ENCODE peak calls at places on chromosome 14, in eight cellular contexts. Z is uterus, Y is thyroid gland, F is heart left ventricle, W is sigmoid colon, I is A549, D is IMR-90, H is stomach. C is an unnamed sample.

GRCh38 chr14:73764881-73765280 is 50.7 kb upstream of the PNMA1 start:
- DNase-seq in Z (no peak), Y (peak; percentile 92), F (peak; percentile 86), W (peak; percentile 86), I (no peak), D (no peak), H (peak; percentile 83), C (no peak)

GRCh38 chr14:101497910-101498860 is 63.1 kb upstream of the DIO3 start:
- DNase-seq in Z (peak; percentile 18), Y (no peak), F (no peak), W (peak; percentile 56), I (no peak), D (no peak), H (peak; percentile 16), C (no peak)

GRCh38 chr14:87283547-87283946 is 709.4 kb downstream of the GALC start:
- DNase-seq in Z (no peak), Y (no peak), F (no peak), W (no peak), I (no peak), D (no peak), H (no peak), C (no peak)

GRCh38 chr14:102644523-102644922 is 52.1 kb downstream of the RCOR1 start:
- DNase-seq in Z (no peak), Y (no peak), F (no peak), W (no peak), I (no peak), D (no peak), H (no peak), C (peak; percentile 39)

GRCh38 chr14:101174522-101174838 is 271.0 kb upstream of the RTL1 start:
- DNase-seq in Z (no peak), Y (peak; percentile 90), F (no peak), W (no peak), I (no peak), D (no peak), H (no peak), C (no peak)

GRCh38 chr14:34872822-34873590 is 2.2 kb downstream of the BAZ1A start:
- DNase-seq in Z (peak; percentile 51), Y (peak; percentile 45), F (no peak), W (peak; percentile 70), I (peak; percentile 3), D (peak; percentile 69), H (no peak), C (no peak)

GRCh38 chr14:103696466-103697071 is 18.7 kb downstream of the XRCC3 start:
- DNase-seq in Z (peak; percentile 69), Y (no peak), F (peak; percentile 50), W (peak; percentile 90), I (no peak), D (peak; percentile 91), H (no peak), C (no peak)

GRCh38 chr14:76123426-76124095 is 28.2 kb upstream of the GPATCH2L start:
- DNase-seq in Z (no peak), Y (no peak), F (no peak), W (no peak), I (no peak), D (no peak), H (no peak), C (no peak)

GRCh38 chr14:76918751-76919421 is 92.7 kb downstream of the LRRC74A start:
- DNase-seq in Z (peak; percentile 98), Y (peak; percentile 98), F (peak; percentile 98), W (peak; percentile 99), I (peak; percentile 96), D (peak; percentile 99), H (peak; percentile 97), C (peak; percentile 68)

GRCh38 chr14:103031566-103031911 is 25.8 kb downstream of the CDC42BPB start:
- DNase-seq in Z (no peak), Y (no peak), F (no peak), W (no peak), I (no peak), D (no peak), H (no peak), C (no peak)

GRCh38 chr14:76901171-76902055 is 75.2 kb downstream of the LRRC74A start:
- DNase-seq in Z (no peak), Y (no peak), F (no peak), W (peak; percentile 84), I (no peak), D (peak; percentile 9), H (no peak), C (no peak)

GRCh38 chr14:55938249-55938791 is 179.9 kb upstream of the PELI2 start:
- DNase-seq in Z (no peak), Y (peak; percentile 50), F (peak; percentile 64), W (peak; percentile 82), I (no peak), D (peak; percentile 19), H (peak; percentile 58), C (no peak)

GRCh38 chr14:102525213-102526143 is 15.9 kb upstream of the ANKRD9 start:
- DNase-seq in Z (no peak), Y (peak; percentile 58), F (no peak), W (no peak), I (peak; percentile 80), D (peak; percentile 59), H (no peak), C (peak; percentile 70)

GRCh38 chr14:56608682-56609081 is 29.1 kb downstream of the TMEM260 start:
- DNase-seq in Z (no peak), Y (no peak), F (no peak), W (no peak), I (peak; percentile 4), D (peak; percentile 25), H (no peak), C (no peak)

GRCh38 chr14:100118377-100119011 is 41.0 kb downstream of the DEGS2 start:
- DNase-seq in Z (no peak), Y (no peak), F (no peak), W (no peak), I (no peak), D (peak; percentile 33), H (no peak), C (no peak)

GRCh38 chr14:55803506-55804197 is 223.6 kb downstream of the KTN1 start:
- DNase-seq in Z (no peak), Y (no peak), F (no peak), W (no peak), I (no peak), D (no peak), H (no peak), C (no peak)

GRCh38 chr14:82239205-82239604 is 705.6 kb upstream of the SEL1L start:
- DNase-seq in Z (no peak), Y (no peak), F (no peak), W (no peak), I (no peak), D (no peak), H (no peak), C (no peak)

GRCh38 chr14:50675597-50675996 is 7.5 kb upstream of the SAV1 start:
- DNase-seq in Z (no peak), Y (no peak), F (no peak), W (no peak), I (peak; percentile 68), D (peak; percentile 29), H (no peak), C (no peak)

GRCh38 chr14:37864861-37865718 is 269.7 kb downstream of the TTC6 start:
- DNase-seq in Z (no peak), Y (no peak), F (no peak), W (peak; percentile 74), I (peak; percentile 54), D (peak; percentile 7), H (peak; percentile 68), C (no peak)

GRCh38 chr14:23483216-23483854 is 13.8 kb downstream of the NGDN start:
- DNase-seq in Z (no peak), Y (no peak), F (no peak), W (no peak), I (peak; percentile 40), D (peak; percentile 13), H (no peak), C (peak; percentile 13)
- TF ChIP-seq CTCF in Z (no peak), Y (no peak), F (no peak), W (no peak), I (peak; percentile 34), D (peak; percentile 51), H (no peak), C (peak; percentile 10)

GRCh38 chr14:89576960-89577359 is 159.9 kb upstream of the FOXN3 start:
- DNase-seq in Z (no peak), Y (no peak), F (no peak), W (no peak), I (no peak), D (peak; percentile 5), H (no peak), C (no peak)
- H3K4me3 ChIP-seq in Z (no peak overlapping the region), Y (no peak overlapping the region), F (no peak overlapping the region), W (no peak overlapping the region), I (no peak overlapping the region), D (no peak overlapping the region), H (no peak overlapping the region), C (no peak overlapping the region)

GRCh38 chr14:67516679-67517078 is 16.4 kb upstream of the PLEKHH1 start:
- DNase-seq in Z (no peak), Y (no peak), F (no peak), W (no peak), I (no peak), D (no peak), H (no peak), C (no peak)

GRCh38 chr14:67513631-67514108 is 19.4 kb upstream of the PLEKHH1 start:
- DNase-seq in Z (no peak), Y (peak; percentile 33), F (no peak), W (no peak), I (no peak), D (no peak), H (no peak), C (no peak)

GRCh38 chr14:67514203-67514607 is 18.9 kb upstream of the PLEKHH1 start:
- DNase-seq in Z (peak; percentile 35), Y (peak; percentile 40), F (no peak), W (no peak), I (no peak), D (no peak), H (no peak), C (no peak)

GRCh38 chr14:67515386-67516079 is 17.6 kb upstream of the PLEKHH1 start:
- DNase-seq in Z (no peak), Y (no peak), F (no peak), W (no peak), I (no peak), D (no peak), H (peak; percentile 29), C (peak; percentile 37)

DNA sequence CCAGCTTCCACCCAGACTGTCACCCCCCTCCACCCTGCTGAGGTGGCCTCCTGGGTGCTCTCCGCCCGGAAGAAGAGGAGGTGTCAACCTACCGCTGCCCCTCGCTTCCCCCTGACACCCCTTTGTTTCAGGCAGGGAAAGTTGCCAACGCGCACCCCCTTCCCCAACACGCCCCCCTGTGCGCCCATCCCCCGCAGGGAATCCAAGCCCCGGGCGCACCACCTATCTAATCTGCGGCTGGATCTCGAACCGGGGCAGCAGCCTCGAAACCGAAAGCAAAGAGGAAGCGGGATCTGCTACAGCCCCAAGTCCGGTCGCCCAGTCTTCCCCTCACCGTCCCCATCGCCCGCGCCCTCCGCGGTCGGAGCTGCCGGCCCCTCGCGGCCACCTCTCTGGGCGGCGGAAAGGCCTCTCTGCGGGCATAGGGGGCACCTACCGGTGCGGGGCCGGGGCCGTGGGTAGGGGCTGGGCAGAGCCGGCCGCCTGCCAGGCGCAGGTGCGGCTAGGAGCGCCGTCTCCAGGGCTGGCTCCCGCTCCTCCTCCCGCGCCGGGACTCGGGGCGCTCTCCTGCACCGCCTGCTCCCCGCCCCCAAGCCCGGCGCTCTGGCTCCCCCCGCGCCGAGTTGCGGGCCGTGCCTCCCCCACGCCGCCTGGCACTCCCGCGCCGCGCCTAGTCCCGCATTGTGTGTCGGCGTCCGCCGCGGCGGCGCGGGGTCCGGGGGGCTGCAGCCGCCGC is 18.3 kb upstream of the PLEKHH1 start:
- DNase-seq in Z (peak; percentile 34), Y (peak; percentile 54), F (peak; percentile 40), W (peak; percentile 77), I (no peak), D (peak; percentile 33), H (peak; percentile 50), C (peak; percentile 53)
- TF ChIP-seq POLR2A in Z (no peak), Y (no peak), F (no peak), W (no peak), I (no peak), D (no peak), H (no peak), C (no peak)

GRCh38 chr14:88420187-88420586 is 34.7 kb downstream of the SPATA7 start:
- DNase-seq in Z (no peak), Y (no peak), F (no peak), W (no peak), I (no peak), D (no peak), H (no peak), C (no peak)
- TF ChIP-seq CTCF in Z (no peak), Y (no peak), F (no peak), W (no peak), I (no peak), D (no peak), H (no peak), C (no peak)

C was measured in NB4.